ENCODE peak calls at places on chromosomes 3 and 15, in eight cellular contexts. I is foreskin keratinocyte; F is sciatic nerve; Q is activated CD8-positive, alpha-beta T cell treated with anti-CD3 and anti-CD28 coated beads, Interleukin-2, amount 10 ng/mL, durations not matched to agents 7 days and 5 days; G is natural killer cell treated with Interleukin-12 subunit alpha and Interleukin-12 subunit beta and Interleukin-15 and Interleukin-18, amount 100 ng/mL, for 72 hours; S is CD8-positive, alpha-beta T cell; C is right lobe of liver; B is body of pancreas. K is an unnamed sample.

GRCh38 chr15:61122624-61123375 is 106.3 kb downstream of the RORA start:
- ATAC-seq in G (no peak), I (no peak), B (no peak), S (no peak), C (no peak), Q (no peak), F (no peak), K (no peak)

GRCh38 chr3:17974206-17974841 is 231.9 kb upstream of the TBC1D5 start:
- ATAC-seq in I (no peak), S (no peak), F (no peak), Q (no peak), G (no peak), B (no peak), C (no peak), K (no peak)

GRCh38 chr3:187015903-187016638 is 85.7 kb downstream of the ST6GAL1 start:
- ATAC-seq in G (no peak), C (no peak), Q (no peak), B (no peak), S (peak; percentile 30), I (no peak), F (no peak), K (peak; percentile 84)

GRCh38 chr3:196321162-196321561 is 3.1 kb upstream of the DYNLT2B start:
- ATAC-seq in Q (no peak), S (no peak), B (no peak), C (no peak), F (no peak), I (no peak), G (no peak), K (no peak)

GRCh38 chr3:48655586-48655985 is 7.1 kb downstream of the CELSR3 start:
- ATAC-seq in B (peak; percentile 2), G (no peak), Q (peak; percentile 43), I (no peak), S (peak; percentile 41), F (no peak), C (no peak), K (peak; percentile 52)

GRCh38 chr15:79897701-79898113 is 893 bp upstream of the MTHFS start:
- ATAC-seq in S (no peak), C (no peak), G (no peak), Q (peak; percentile 8), I (no peak), F (no peak), B (no peak), K (no peak)

GRCh38 chr3:37945407-37945802 is 45.2 kb upstream of the VILL start:
- ATAC-seq in B (no peak), F (no peak), I (no peak), C (no peak), Q (no peak), S (no peak), G (no peak), K (no peak)

GRCh38 chr15:48440084-48440483 is 108.9 kb downstream of the DUT start:
- ATAC-seq in F (peak; percentile 97), C (peak; percentile 82), S (no peak), B (no peak), I (no peak), G (no peak), Q (no peak), K (no peak)

GRCh38 chr15:99550077-99550476 is 15.7 kb upstream of the MEF2A start:
- ATAC-seq in Q (peak; percentile 30), G (no peak), S (no peak), C (no peak), F (no peak), I (no peak), B (no peak), K (no peak)

GRCh38 chr3:146274833-146275232 is 23.9 kb upstream of the PLSCR4 start:
- ATAC-seq in B (peak; percentile 42), F (peak; percentile 86), S (no peak), I (no peak), Q (no peak), G (no peak), C (no peak), K (no peak)

GRCh38 chr3:135807879-135808278 is 157.6 kb upstream of the PPP2R3A start:
- ATAC-seq in C (no peak), G (no peak), I (no peak), F (no peak), Q (no peak), S (no peak), B (no peak), K (no peak)

GRCh38 chr15:31236184-31237041 is 90.2 kb upstream of the KLF13 start:
- ATAC-seq in F (peak; percentile 80), G (no peak), S (no peak), C (peak; percentile 46), Q (no peak), I (peak; percentile 82), B (peak; percentile 94), K (no peak)

GRCh38 chr15:80093854-80094418 is 34.5 kb downstream of the ZFAND6 start:
- ATAC-seq in I (peak; percentile 94), B (peak; percentile 85), S (no peak), G (no peak), C (peak; percentile 71), Q (no peak), F (no peak), K (no peak)

GRCh38 chr15:63218114-63218808 is 28.9 kb downstream of the RAB8B start:
- ATAC-seq in F (peak; percentile 91), Q (no peak), G (no peak), S (no peak), I (peak; percentile 57), B (peak; percentile 81), C (peak; percentile 80), K (no peak)

GRCh38 chr3:159859836-159860235 is 128.8 kb upstream of the IL12A start:
- ATAC-seq in G (peak; percentile 54), Q (no peak), C (no peak), F (no peak), B (no peak), I (peak; percentile 63), S (no peak), K (no peak)

GRCh38 chr15:50127255-50127777 is 8.3 kb upstream of the ATP8B4 start:
- ATAC-seq in Q (no peak), C (no peak), S (no peak), I (no peak), F (no peak), B (no peak), G (no peak), K (no peak)

GRCh38 chr3:160616721-160617120 is 51.4 kb upstream of the KPNA4 start:
- ATAC-seq in F (no peak), S (no peak), G (no peak), I (peak; percentile 91), Q (no peak), B (peak; percentile 42), C (no peak), K (no peak)

GRCh38 chr15:77759896-77760592 is 127.3 kb upstream of the LINGO1 start:
- ATAC-seq in I (no peak), Q (no peak), F (peak; percentile 37), G (no peak), B (no peak), C (no peak), S (no peak), K (no peak)

GRCh38 chr15:57797145-57797544 is 90.6 kb downstream of the POLR2M start:
- ATAC-seq in Q (no peak), S (no peak), F (peak; percentile 87), G (no peak), C (no peak), I (no peak), B (no peak), K (no peak)

GRCh38 chr15:78077860-78078187 is 313 bp upstream of the TBC1D2B start:
- ATAC-seq in Q (no peak), S (peak; percentile 19), C (peak; percentile 9), F (no peak), I (no peak), G (no peak), B (peak; percentile 1), K (no peak)

GRCh38 chr3:5607581-5607980 is 420.1 kb downstream of the EDEM1 start:
- ATAC-seq in I (no peak), S (no peak), G (no peak), F (no peak), B (no peak), C (no peak), Q (no peak), K (no peak)

GRCh38 chr3:160618363-160618762 is 53.0 kb upstream of the KPNA4 start:
- ATAC-seq in B (peak; percentile 87), Q (no peak), C (peak; percentile 88), G (no peak), I (no peak), S (no peak), F (no peak), K (no peak)

GRCh38 chr3:47577583-47578118 is 1.0 kb downstream of the CSPG5 start:
- ATAC-seq in Q (peak; percentile 35), S (peak; percentile 32), B (peak; percentile 26), I (peak; percentile 26), G (peak; percentile 1), F (peak; percentile 48), C (peak; percentile 64), K (peak; percentile 59)

GRCh38 chr3:138470687-138471086 is 36.3 kb downstream of the ESYT3 start:
- ATAC-seq in I (no peak), B (no peak), Q (no peak), C (no peak), G (no peak), F (peak; percentile 38), S (no peak), K (no peak)

GRCh38 chr3:186509423-186509822 is 34.8 kb downstream of the CRYGS start:
- ATAC-seq in I (no peak), S (no peak), F (no peak), Q (no peak), B (no peak), G (no peak), C (no peak), K (peak; percentile 52)

GRCh38 chr3:64272842-64273241 is 47.6 kb upstream of the PRICKLE2 start:
- ATAC-seq in F (no peak), G (no peak), S (no peak), Q (no peak), I (no peak), B (no peak), C (no peak), K (no peak)